ENCODE peak calls at places on chromosomes 11 and 22, in four cellular contexts. One of them, this sample, is unnamed.
A peak's percentile ranks its signal among the peaks of the same experiment; 100 is the strongest.

GRCh38 chr11:113540416-113541330 is 65.5 kb upstream of the DRD2 start:
- DNase-seq in activated CD8-positive, alpha-beta memory T cell treated with anti-CD3 and anti-CD28 coated beads, Interleukin-2, amount 50 U/mL, for 48 hours: no peak
- DNase-seq in NCI-H146: peak; percentile 89
- DNase-seq in activated T-cell treated with anti-CD3 and anti-CD28 coated beads, Interleukin-2, amount 50 U/mL, for 72 hours: no peak
- DNase-seq in this sample: no peak

GRCh38 chr11:74276581-74276980 is 34.9 kb downstream of the P4HA3 start:
- DNase-seq in activated CD8-positive, alpha-beta memory T cell treated with anti-CD3 and anti-CD28 coated beads, Interleukin-2, amount 50 U/mL, for 48 hours: no peak
- DNase-seq in NCI-H146: no peak
- DNase-seq in activated T-cell treated with anti-CD3 and anti-CD28 coated beads, Interleukin-2, amount 50 U/mL, for 72 hours: no peak
- DNase-seq in this sample: no peak

GRCh38 chr22:42324991-42325710 is 54.7 kb upstream of the TCF20 start:
- DNase-seq in activated CD8-positive, alpha-beta memory T cell treated with anti-CD3 and anti-CD28 coated beads, Interleukin-2, amount 50 U/mL, for 48 hours: no peak
- DNase-seq in NCI-H146: peak; percentile 63
- DNase-seq in activated T-cell treated with anti-CD3 and anti-CD28 coated beads, Interleukin-2, amount 50 U/mL, for 72 hours: no peak
- DNase-seq in this sample: no peak

GRCh38 chr11:92123540-92123939 is 101.1 kb upstream of the FAT3 start:
- DNase-seq in activated CD8-positive, alpha-beta memory T cell treated with anti-CD3 and anti-CD28 coated beads, Interleukin-2, amount 50 U/mL, for 48 hours: no peak
- DNase-seq in NCI-H146: peak; percentile 2
- DNase-seq in activated T-cell treated with anti-CD3 and anti-CD28 coated beads, Interleukin-2, amount 50 U/mL, for 72 hours: no peak
- DNase-seq in this sample: no peak

GRCh38 chr11:62446091-62446490 is 27.3 kb downstream of the SCGB1A1 start:
- DNase-seq in activated CD8-positive, alpha-beta memory T cell treated with anti-CD3 and anti-CD28 coated beads, Interleukin-2, amount 50 U/mL, for 48 hours: no peak
- DNase-seq in NCI-H146: no peak
- DNase-seq in activated T-cell treated with anti-CD3 and anti-CD28 coated beads, Interleukin-2, amount 50 U/mL, for 72 hours: no peak
- DNase-seq in this sample: no peak

GRCh38 chr22:46626911-46627805 is 7.0 kb downstream of the GRAMD4 start:
- DNase-seq in activated CD8-positive, alpha-beta memory T cell treated with anti-CD3 and anti-CD28 coated beads, Interleukin-2, amount 50 U/mL, for 48 hours: no peak
- DNase-seq in NCI-H146: no peak
- DNase-seq in activated T-cell treated with anti-CD3 and anti-CD28 coated beads, Interleukin-2, amount 50 U/mL, for 72 hours: no peak
- DNase-seq in this sample: no peak

GRCh38 chr11:6196396-6196795 is 2.6 kb upstream of the OR52W1 start:
- DNase-seq in activated CD8-positive, alpha-beta memory T cell treated with anti-CD3 and anti-CD28 coated beads, Interleukin-2, amount 50 U/mL, for 48 hours: no peak
- DNase-seq in NCI-H146: no peak
- DNase-seq in activated T-cell treated with anti-CD3 and anti-CD28 coated beads, Interleukin-2, amount 50 U/mL, for 72 hours: peak; percentile 35
- DNase-seq in this sample: no peak

GRCh38 chr22:42651134-42651533 is 1.9 kb upstream of the CYB5R3 start:
- DNase-seq in activated CD8-positive, alpha-beta memory T cell treated with anti-CD3 and anti-CD28 coated beads, Interleukin-2, amount 50 U/mL, for 48 hours: no peak
- DNase-seq in NCI-H146: no peak
- DNase-seq in activated T-cell treated with anti-CD3 and anti-CD28 coated beads, Interleukin-2, amount 50 U/mL, for 72 hours: no peak
- DNase-seq in this sample: no peak

GRCh38 chr22:47449508-47450270 is 687.2 kb downstream of the TBC1D22A start:
- DNase-seq in activated CD8-positive, alpha-beta memory T cell treated with anti-CD3 and anti-CD28 coated beads, Interleukin-2, amount 50 U/mL, for 48 hours: no peak
- DNase-seq in NCI-H146: no peak
- DNase-seq in activated T-cell treated with anti-CD3 and anti-CD28 coated beads, Interleukin-2, amount 50 U/mL, for 72 hours: no peak
- DNase-seq in this sample: no peak

GRCh38 chr11:69433741-69434140 is 47.7 kb upstream of the LINC01488 start:
- DNase-seq in activated CD8-positive, alpha-beta memory T cell treated with anti-CD3 and anti-CD28 coated beads, Interleukin-2, amount 50 U/mL, for 48 hours: no peak
- DNase-seq in NCI-H146: no peak
- DNase-seq in activated T-cell treated with anti-CD3 and anti-CD28 coated beads, Interleukin-2, amount 50 U/mL, for 72 hours: no peak
- DNase-seq in this sample: no peak

GRCh38 chr22:32144875-32145274 is 14.2 kb downstream of the C22orf42 start:
- DNase-seq in activated CD8-positive, alpha-beta memory T cell treated with anti-CD3 and anti-CD28 coated beads, Interleukin-2, amount 50 U/mL, for 48 hours: no peak
- DNase-seq in NCI-H146: no peak
- DNase-seq in activated T-cell treated with anti-CD3 and anti-CD28 coated beads, Interleukin-2, amount 50 U/mL, for 72 hours: no peak
- DNase-seq in this sample: no peak

GRCh38 chr11:44797886-44798683 is 71.3 kb downstream of the TSPAN18 start:
- DNase-seq in activated CD8-positive, alpha-beta memory T cell treated with anti-CD3 and anti-CD28 coated beads, Interleukin-2, amount 50 U/mL, for 48 hours: no peak
- DNase-seq in NCI-H146: no peak
- DNase-seq in activated T-cell treated with anti-CD3 and anti-CD28 coated beads, Interleukin-2, amount 50 U/mL, for 72 hours: no peak
- DNase-seq in this sample: no peak

GRCh38 chr22:35476341-35476740 is 64.3 kb upstream of the RASD2 start:
- DNase-seq in activated CD8-positive, alpha-beta memory T cell treated with anti-CD3 and anti-CD28 coated beads, Interleukin-2, amount 50 U/mL, for 48 hours: no peak
- DNase-seq in NCI-H146: no peak
- DNase-seq in activated T-cell treated with anti-CD3 and anti-CD28 coated beads, Interleukin-2, amount 50 U/mL, for 72 hours: no peak
- DNase-seq in this sample: peak; percentile 29

GRCh38 chr22:46136539-46137217 is 13.6 kb upstream of the PPARA start:
- DNase-seq in activated CD8-positive, alpha-beta memory T cell treated with anti-CD3 and anti-CD28 coated beads, Interleukin-2, amount 50 U/mL, for 48 hours: no peak
- DNase-seq in NCI-H146: no peak
- DNase-seq in activated T-cell treated with anti-CD3 and anti-CD28 coated beads, Interleukin-2, amount 50 U/mL, for 72 hours: no peak
- DNase-seq in this sample: no peak

GRCh38 chr11:134541951-134542350 is 129.9 kb upstream of the B3GAT1 start:
- DNase-seq in activated CD8-positive, alpha-beta memory T cell treated with anti-CD3 and anti-CD28 coated beads, Interleukin-2, amount 50 U/mL, for 48 hours: peak; percentile 17
- DNase-seq in NCI-H146: no peak
- DNase-seq in activated T-cell treated with anti-CD3 and anti-CD28 coated beads, Interleukin-2, amount 50 U/mL, for 72 hours: no peak
- DNase-seq in this sample: no peak

GRCh38 chr11:86718999-86719398 is 46.6 kb upstream of the ME3 start:
- DNase-seq in activated CD8-positive, alpha-beta memory T cell treated with anti-CD3 and anti-CD28 coated beads, Interleukin-2, amount 50 U/mL, for 48 hours: no peak
- DNase-seq in NCI-H146: no peak
- DNase-seq in activated T-cell treated with anti-CD3 and anti-CD28 coated beads, Interleukin-2, amount 50 U/mL, for 72 hours: no peak
- DNase-seq in this sample: no peak

GRCh38 chr11:11155962-11156815 is 196.9 kb downstream of the CSNK2A3 start:
- DNase-seq in activated CD8-positive, alpha-beta memory T cell treated with anti-CD3 and anti-CD28 coated beads, Interleukin-2, amount 50 U/mL, for 48 hours: peak; percentile 83
- DNase-seq in NCI-H146: no peak
- DNase-seq in activated T-cell treated with anti-CD3 and anti-CD28 coated beads, Interleukin-2, amount 50 U/mL, for 72 hours: peak; percentile 69
- DNase-seq in this sample: no peak

This sample was measured in skeletal muscle cell.